ENCODE peak calls at places on chromosomes 1 and 21, in eight cellular contexts. C is cardiac muscle cell; E is tibial artery; I is lower lobe of right lung; Q is lung; H is GM23338; B is CD8-positive, alpha-beta T cell; D is PC-9. T is an unnamed sample.
A peak's percentile ranks its signal among the peaks of the same experiment; 100 is the strongest.

GRCh38 chr1:85570446-85571180 is 9.9 kb upstream of the CCN1 start:
- DNase-seq in C (no peak), E (no peak), I (no peak), Q (no peak), H (no peak), B (no peak), D (no peak), T (no peak)

GRCh38 chr1:2416403-2416802 is 4.0 kb upstream of the PEX10 start:
- DNase-seq in C (no peak), E (no peak), I (no peak), Q (no peak), H (no peak), B (peak; percentile 45), D (peak; percentile 47), T (no peak)

GRCh38 chr1:6041432-6042062 is 4.1 kb upstream of the KCNAB2 start:
- DNase-seq in C (peak; percentile 20), E (no peak), I (peak; percentile 70), Q (no peak), H (peak; percentile 79), B (peak; percentile 36), D (no peak), T (peak; percentile 89)

GRCh38 chr1:117210831-117211261 is at the start of gene VTCN1:
- DNase-seq in C (no peak), E (no peak), I (peak; percentile 59), Q (peak; percentile 51), H (no peak), B (no peak), D (peak; percentile 98), T (no peak)

GRCh38 chr1:234781241-234782056 is 171.5 kb upstream of the IRF2BP2 start:
- DNase-seq in C (no peak), E (no peak), I (no peak), Q (no peak), H (peak; percentile 45), B (no peak), D (no peak), T (no peak)

GRCh38 chr1:227844320-227845114 is 29.0 kb downstream of the PRSS38 start:
- DNase-seq in C (no peak), E (no peak), I (no peak), Q (peak; percentile 14), H (no peak), B (no peak), D (no peak), T (no peak)

GRCh38 chr1:3238705-3239278 is 169.8 kb downstream of the PRDM16 start:
- DNase-seq in C (no peak), E (no peak), I (no peak), Q (no peak), H (no peak), B (no peak), D (no peak), T (no peak)

GRCh38 chr1:175373786-175374623 is 181.4 kb upstream of the KIAA0040 start:
- DNase-seq in C (peak; percentile 38), E (no peak), I (no peak), Q (no peak), H (peak; percentile 84), B (no peak), D (no peak), T (peak; percentile 92)

GRCh38 chr1:155892801-155893200 is 18.3 kb downstream of the RIT1 start:
- DNase-seq in C (peak; percentile 66), E (no peak), I (no peak), Q (no peak), H (no peak), B (no peak), D (peak; percentile 81), T (no peak)

GRCh38 chr1:244460195-244460594 is 878 bp upstream of the CATSPERE start:
- DNase-seq in C (no peak), E (no peak), I (no peak), Q (no peak), H (peak; percentile 31), B (peak; percentile 36), D (no peak), T (no peak)

GRCh38 chr1:98929456-98929855 is 75.2 kb downstream of the PLPPR5 start:
- DNase-seq in C (no peak), E (no peak), I (no peak), Q (no peak), H (no peak), B (no peak), D (no peak), T (no peak)

GRCh38 chr21:28538987-28539622 is 453.6 kb downstream of the LTN1 start:
- DNase-seq in C (peak; percentile 24), E (no peak), I (no peak), Q (no peak), H (no peak), B (no peak), D (no peak), T (no peak)

GRCh38 chr1:174358344-174358743 is 89.4 kb upstream of the GPR52 start:
- DNase-seq in C (no peak), E (no peak), I (no peak), Q (no peak), H (no peak), B (no peak), D (no peak), T (no peak)

GRCh38 chr1:213414346-213414745 is 363.3 kb downstream of the RPS6KC1 start:
- DNase-seq in C (no peak), E (no peak), I (no peak), Q (no peak), H (no peak), B (no peak), D (no peak), T (peak; percentile 1)

GRCh38 chr1:151511636-151512215 is 539 bp downstream of the CGN start:
- DNase-seq in C (no peak), E (no peak), I (peak; percentile 64), Q (no peak), H (peak; percentile 74), B (no peak), D (peak; percentile 53), T (peak; percentile 87)

GRCh38 chr1:53195913-53196484 is 625 bp upstream of the CPT2 start:
- DNase-seq in C (no peak), E (no peak), I (no peak), Q (no peak), H (no peak), B (no peak), D (peak; percentile 39), T (no peak)

GRCh38 chr21:34690793-34691175 is 22.0 kb downstream of the CLIC6 start:
- DNase-seq in C (no peak), E (no peak), I (no peak), Q (no peak), H (no peak), B (no peak), D (no peak), T (no peak)
- H3K27ac ChIP-seq in C (no peak overlapping the region), E (no peak overlapping the region), I (peak overlapping the region; percentile 26), Q (peak overlapping the region; percentile 65), H (no peak overlapping the region), B (no peak overlapping the region), D (peak overlapping the region; percentile 89), T (no peak overlapping the region)

GRCh38 chr1:238060046-238060445 is 169.3 kb upstream of the ZP4 start:
- DNase-seq in C (no peak), E (no peak), I (no peak), Q (no peak), H (no peak), B (no peak), D (no peak), T (no peak)
- H3K27ac ChIP-seq in C (no peak overlapping the region), E (no peak overlapping the region), I (no peak overlapping the region), Q (no peak overlapping the region), H (no peak overlapping the region), B (no peak overlapping the region), D (no peak overlapping the region), T (no peak overlapping the region)

GRCh38 chr1:19771350-19771749 is 28.4 kb downstream of the TMCO4 start:
- DNase-seq in C (no peak), E (no peak), I (no peak), Q (no peak), H (no peak), B (no peak), D (no peak), T (no peak)

GRCh38 chr1:19769211-19769932 is 30.3 kb downstream of the TMCO4 start:
- DNase-seq in C (no peak), E (no peak), I (no peak), Q (no peak), H (no peak), B (no peak), D (no peak), T (peak; percentile 77)

GRCh38 chr1:19770436-19771190 is 29.1 kb downstream of the TMCO4 start:
- DNase-seq in C (no peak), E (no peak), I (no peak), Q (no peak), H (no peak), B (no peak), D (no peak), T (no peak)

GRCh38 chr1:19765623-19766022 is 34.1 kb downstream of the TMCO4 start:
- DNase-seq in C (peak; percentile 91), E (no peak), I (no peak), Q (no peak), H (no peak), B (no peak), D (peak; percentile 91), T (peak; percentile 81)

GRCh38 chr1:19768321-19769210 is 31.1 kb downstream of the TMCO4 start:
- DNase-seq in C (no peak), E (no peak), I (no peak), Q (no peak), H (no peak), B (no peak), D (no peak), T (peak; percentile 63)
- H3K27ac ChIP-seq in C (peak overlapping the region; percentile 30), E (no peak overlapping the region), I (no peak overlapping the region), Q (no peak overlapping the region), H (no peak overlapping the region), B (no peak overlapping the region), D (no peak overlapping the region), T (peak overlapping the region; percentile 11)

DNA sequence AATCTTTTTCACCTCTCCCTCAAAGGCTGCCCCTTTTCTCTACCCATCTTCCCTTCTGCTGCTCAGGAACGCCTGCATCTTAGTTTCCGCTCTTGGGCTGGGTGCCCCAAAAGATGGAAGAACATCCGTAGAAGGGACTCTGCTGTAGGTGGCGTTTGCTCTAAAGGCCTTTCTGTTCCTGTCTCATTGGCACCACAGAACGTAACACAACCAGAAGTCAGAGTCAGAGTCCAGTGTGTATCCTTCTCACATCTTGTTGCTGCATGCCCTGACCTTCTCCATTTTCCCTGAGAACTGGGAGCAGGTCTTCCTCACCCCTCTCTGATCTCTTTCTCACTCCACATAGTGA is 103.3 kb downstream of the RNF220 start:
- DNase-seq in C (no peak), E (no peak), I (no peak), Q (no peak), H (no peak), B (no peak), D (no peak), T (no peak)
- H3K27ac ChIP-seq in C (no peak overlapping the region), E (no peak overlapping the region), I (no peak overlapping the region), Q (no peak overlapping the region), H (no peak overlapping the region), B (no peak overlapping the region), D (no peak overlapping the region), T (no peak overlapping the region)

DNA sequence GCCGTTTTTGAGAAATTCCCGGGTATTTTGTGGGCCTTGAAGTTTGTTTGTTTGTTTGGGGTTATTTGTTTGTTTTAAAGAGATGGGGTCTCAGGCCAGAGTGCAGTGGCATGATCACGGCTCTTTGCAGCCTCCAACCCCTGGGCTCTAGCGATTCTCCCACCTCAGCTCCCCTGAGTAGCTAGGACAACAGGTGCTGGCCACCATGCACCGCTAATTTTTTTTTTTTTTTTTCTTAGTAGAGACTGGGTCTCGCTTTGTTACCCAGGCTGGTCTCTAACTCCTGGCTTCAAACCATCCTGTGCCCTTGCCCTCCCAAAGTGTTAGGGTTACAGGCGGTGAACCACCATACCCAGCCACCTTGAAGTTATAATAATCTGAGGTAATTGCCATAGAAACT is 2.0 kb downstream of the CHTOP start:
- DNase-seq in C (no peak), E (no peak), I (no peak), Q (no peak), H (no peak), B (no peak), D (no peak), T (no peak)
- H3K27ac ChIP-seq in C (peak overlapping the region; percentile 44), E (peak overlapping the region; percentile 98), I (no peak overlapping the region), Q (peak overlapping the region; percentile 40), H (peak overlapping the region; percentile 63), B (no peak overlapping the region), D (no peak overlapping the region), T (no peak overlapping the region)

GRCh38 chr1:112706505-112707216 is at the start of gene RHOC:
- DNase-seq in C (peak; percentile 52), E (peak; percentile 60), I (peak; percentile 82), Q (peak; percentile 66), H (peak; percentile 79), B (no peak), D (peak; percentile 56), T (peak; percentile 87)
- H3K27ac ChIP-seq in C (peak within 1 kb of the TSS; percentile 86), E (peak within 1 kb of the TSS; percentile 99), I (peak within 1 kb of the TSS; percentile 93), Q (peak within 1 kb of the TSS; percentile 87), H (no peak within 1 kb of the TSS), B (no peak within 1 kb of the TSS), D (peak within 1 kb of the TSS; percentile 89), T (no peak within 1 kb of the TSS)

T was measured in endodermal cell.